ENCODE peak calls at places on chromosome 10, in four cellular contexts. F is HEK293T, W is HepG2, P is K562. M is an unnamed sample.

GRCh38 chr10:84818956-84819355 is 490.6 kb downstream of the CCSER2 start:
- DNase-seq in W (no peak), F (no peak), P (no peak), M (no peak)

GRCh38 chr10:71603190-71603589 is 116.4 kb downstream of the C10orf105 start:
- DNase-seq in W (no peak), P (no peak), F (no peak), M (no peak)

GRCh38 chr10:105189464-105189800 is 548.3 kb downstream of the SORCS3 start:
- DNase-seq in W (no peak), P (no peak), F (no peak), M (no peak)

GRCh38 chr10:124033887-124034218 is 59.5 kb downstream of the CHST15 start:
- DNase-seq in F (no peak), W (no peak), P (no peak), M (no peak)

GRCh38 chr10:11150255-11150731 is 132.6 kb downstream of the CELF2 start:
- DNase-seq in F (no peak), P (no peak), W (no peak), M (no peak)

GRCh38 chr10:132630666-132631347 is 93.2 kb downstream of the INPP5A start:
- DNase-seq in F (no peak), W (no peak), P (no peak), M (no peak)

GRCh38 chr10:114764656-114765055 is 56.9 kb upstream of the FHIP2A start:
- DNase-seq in W (no peak), P (no peak), F (no peak), M (no peak)

GRCh38 chr10:13270877-13271551 is 28.9 kb downstream of the PHYH start:
- DNase-seq in W (no peak), F (no peak), P (peak), M (no peak)

GRCh38 chr10:63829573-63830149 is 308.5 kb downstream of the REEP3 start:
- DNase-seq in P (no peak), F (no peak), W (no peak), M (no peak)

GRCh38 chr10:3090914-3091313 is 23.6 kb downstream of the PFKP start:
- DNase-seq in P (no peak), F (no peak), W (peak), M (no peak)

GRCh38 chr10:58513189-58514101 is 773 bp downstream of the BICC1 start:
- DNase-seq in P (no peak), F (peak), W (no peak), M (no peak)

GRCh38 chr10:58502956-58503355 is 9.7 kb upstream of the BICC1 start:
- DNase-seq in F (no peak), W (no peak), P (no peak), M (no peak)

GRCh38 chr10:58512470-58513188 is at the start of gene BICC1:
- DNase-seq in F (peak), P (no peak), W (no peak), M (no peak)

GRCh38 chr10:58511765-58512469 is 755 bp upstream of the BICC1 start:
- DNase-seq in F (no peak), W (peak), P (no peak), M (no peak)

DNA sequence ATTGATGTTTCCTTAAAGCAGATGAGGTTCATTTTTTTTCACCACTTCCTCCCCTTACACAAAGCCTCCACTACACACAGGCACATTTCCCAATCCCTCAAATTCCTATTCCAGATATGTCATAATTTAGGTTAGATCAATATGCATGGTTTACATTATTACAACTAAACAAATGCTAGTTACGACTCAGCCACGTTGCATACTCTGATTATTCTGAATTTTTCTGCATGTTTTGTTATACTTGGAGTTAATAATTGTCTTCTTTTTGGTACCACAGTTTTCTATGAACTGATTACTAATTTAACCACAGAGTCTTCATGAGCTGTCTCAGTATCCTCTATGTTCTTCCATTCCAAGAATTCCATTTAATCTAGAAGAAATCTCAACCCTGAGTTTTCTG is 4.4 kb upstream of the BICC1 start:
- DNase-seq in P (no peak), W (no peak), F (no peak), M (no peak)
- TF ChIP-seq TARDBP in P (no peak), W (no peak), F (no peak), M (no peak)

DNA sequence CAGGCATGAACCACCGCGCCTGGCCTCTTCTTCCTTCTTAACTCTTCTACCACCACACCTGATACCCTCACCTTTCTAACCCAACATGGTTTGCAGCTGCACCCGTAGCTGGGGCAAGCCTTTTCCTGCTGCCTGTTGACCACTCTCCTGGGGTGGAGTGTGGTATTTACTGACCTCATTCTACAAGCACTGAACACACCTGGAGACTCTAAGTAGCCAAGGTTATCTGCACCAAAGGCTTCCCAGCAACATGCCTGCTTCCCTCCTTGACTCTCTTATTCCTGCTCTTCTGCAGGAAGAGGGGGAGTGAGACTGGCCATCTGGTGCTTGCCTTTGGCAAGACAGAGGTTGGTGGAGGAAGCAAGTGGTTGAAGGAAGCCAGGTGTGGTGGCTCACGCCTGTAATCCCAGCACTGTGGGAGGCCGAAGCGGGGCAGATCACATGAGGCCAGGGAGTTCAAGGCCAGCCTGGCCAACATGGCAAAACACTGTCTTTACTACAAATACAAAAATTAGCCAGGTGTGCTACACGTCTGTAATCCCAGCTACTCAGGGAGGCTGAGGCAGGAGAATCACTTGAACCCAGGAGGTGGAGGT is 10.1 kb downstream of the ACTR1A start:
- DNase-seq in F (no peak), P (no peak), W (no peak), M (no peak)
- TF ChIP-seq TARDBP in F (no peak), P (no peak), W (no peak), M (no peak)

GRCh38 chr10:80444646-80445319 is 9.3 kb upstream of the TSPAN14 start:
- DNase-seq in P (peak), W (peak), F (peak), M (peak)
- TF ChIP-seq TARDBP in P (peak), W (no peak), F (peak), M (peak)

GRCh38 chr10:45589868-45590267 is 82.7 kb downstream of the ZFAND4 start:
- DNase-seq in P (no peak), F (no peak), W (no peak), M (no peak)
- TF ChIP-seq TARDBP in P (no peak), F (no peak), W (no peak), M (no peak)

DNA sequence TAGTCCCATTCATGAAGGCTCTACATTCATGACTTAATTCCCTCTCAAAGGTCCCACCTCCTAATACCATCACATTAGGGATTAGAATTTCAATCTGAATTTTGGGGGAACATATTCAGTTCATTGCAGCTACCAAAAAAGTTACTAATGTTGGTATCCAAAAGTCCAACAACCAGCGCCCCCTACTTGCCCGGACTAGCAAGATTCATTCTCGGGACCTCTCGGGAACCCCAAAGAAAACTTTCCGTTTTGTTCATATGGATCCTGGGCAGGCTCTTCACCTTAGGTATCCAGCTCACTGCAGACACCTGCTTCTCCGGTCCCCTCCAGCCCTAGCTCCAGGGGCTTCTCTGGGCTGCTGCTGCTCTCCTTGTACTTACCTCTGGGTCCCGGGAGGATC is 8.9 kb upstream of the GRK5 start:
- DNase-seq in P (peak), W (no peak), F (no peak), M (no peak)
- TF ChIP-seq TARDBP in P (no peak), W (no peak), F (no peak), M (no peak)